ENCODE peak calls at places on chromosomes 2 and 18, in seven cellular contexts. E, P, N, X, V, U and Y are unnamed samples.

GRCh38 chr2:104046466-104046865 is 807.4 kb upstream of the POU3F3 start:
- DNase-seq in E (no peak), P (no peak), N (no peak), X (no peak), V (no peak), U (no peak), Y (no peak)

GRCh38 chr2:33673937-33674336 is 74.8 kb upstream of the FAM98A start:
- DNase-seq in E (peak; percentile 25), P (no peak), N (no peak), X (no peak), V (no peak), U (no peak), Y (no peak)

GRCh38 chr2:33380661-33381183 is 95.7 kb upstream of the RASGRP3 start:
- DNase-seq in E (no peak), P (no peak), N (no peak), X (no peak), V (no peak), U (no peak), Y (no peak)

GRCh38 chr18:67109535-67109934 is 407.0 kb downstream of the DSEL start:
- DNase-seq in E (no peak), P (no peak), N (no peak), X (no peak), V (no peak), U (no peak), Y (no peak)

GRCh38 chr2:180559766-180560165 is 420.6 kb upstream of the UBE2E3 start:
- DNase-seq in E (no peak), P (no peak), N (no peak), X (no peak), V (no peak), U (no peak), Y (no peak)

GRCh38 chr2:62266433-62267038 is 70.6 kb downstream of the B3GNT2 start:
- DNase-seq in E (peak; percentile 76), P (no peak), N (no peak), X (no peak), V (no peak), U (no peak), Y (no peak)

GRCh38 chr2:234806818-234807217 is 145.0 kb upstream of the SH3BP4 start:
- DNase-seq in E (no peak), P (no peak), N (no peak), X (no peak), V (no peak), U (no peak), Y (no peak)

GRCh38 chr2:105330681-105331375 is 1.3 kb upstream of the TGFBRAP1 start:
- DNase-seq in E (no peak), P (no peak), N (no peak), X (no peak), V (peak; percentile 45), U (no peak), Y (no peak)

GRCh38 chr2:12479042-12479601 is 237.6 kb upstream of the TRIB2 start:
- DNase-seq in E (peak; percentile 15), P (no peak), N (no peak), X (no peak), V (no peak), U (no peak), Y (no peak)

GRCh38 chr2:65351234-65351947 is 81.0 kb downstream of the SPRED2 start:
- DNase-seq in E (peak; percentile 54), P (peak; percentile 27), N (no peak), X (no peak), V (peak; percentile 28), U (no peak), Y (no peak)

GRCh38 chr2:56230171-56230570 is 46.4 kb downstream of the CCDC85A start:
- DNase-seq in E (peak; percentile 0), P (no peak), N (no peak), X (no peak), V (no peak), U (no peak), Y (no peak)

GRCh38 chr2:1548910-1549673 is 135.8 kb downstream of the TPO start:
- DNase-seq in E (peak; percentile 16), P (no peak), N (no peak), X (no peak), V (no peak), U (peak; percentile 53), Y (no peak)

GRCh38 chr2:171957061-171957460 is 34.8 kb downstream of the HAT1 start:
- DNase-seq in E (no peak), P (peak; percentile 38), N (no peak), X (no peak), V (peak; percentile 15), U (no peak), Y (no peak)
- TF ChIP-seq CTCF in E (no peak), P (peak; percentile 5), N (no peak), X (no peak), V (no peak), U (no peak), Y (no peak)

GRCh38 chr2:218003265-218003950 is 613 bp upstream of the TNS1 start:
- DNase-seq in E (peak; percentile 55), P (no peak), N (peak; percentile 73), X (peak; percentile 72), V (no peak), U (no peak), Y (peak; percentile 62)
- H3K4me1 ChIP-seq in E (peaks cover 45% of the 10 kb centered on the region), P (peaks cover 4% of the 10 kb centered on the region), N (peaks cover 4% of the 10 kb centered on the region), X (peaks cover 54% of the 10 kb centered on the region), V (no peaks in the 10 kb centered on the region), U (no peaks in the 10 kb centered on the region), Y (peaks cover 49% of the 10 kb centered on the region)

GRCh38 chr18:78566720-78567119 is 412.9 kb upstream of the SALL3 start:
- DNase-seq in E (no peak), P (no peak), N (no peak), X (no peak), V (no peak), U (no peak), Y (no peak)

GRCh38 chr18:78566065-78566464 is 413.6 kb upstream of the SALL3 start:
- DNase-seq in E (no peak), P (no peak), N (no peak), X (no peak), V (no peak), U (no peak), Y (no peak)

GRCh38 chr18:78573773-78574172 is 405.8 kb upstream of the SALL3 start:
- DNase-seq in E (no peak), P (no peak), N (no peak), X (no peak), V (no peak), U (no peak), Y (no peak)

GRCh38 chr18:78571831-78572347 is 407.7 kb upstream of the SALL3 start:
- DNase-seq in E (no peak), P (no peak), N (no peak), X (no peak), V (no peak), U (no peak), Y (no peak)

GRCh38 chr18:78571063-78571785 is 408.4 kb upstream of the SALL3 start:
- DNase-seq in E (no peak), P (no peak), N (no peak), X (no peak), V (no peak), U (no peak), Y (no peak)
- H3K9me3 ChIP-seq in E (peaks cover 40% of the 10 kb centered on the region), P (no peaks in the 10 kb centered on the region), N (peaks cover 3% of the 10 kb centered on the region), X (no peaks in the 10 kb centered on the region), V (no peaks in the 10 kb centered on the region), U (peaks cover 3% of the 10 kb centered on the region), Y (peaks cover 62% of the 10 kb centered on the region)

GRCh38 chr18:75546964-75547363 is 119.5 kb upstream of the SMIM21 start:
- DNase-seq in E (no peak), P (no peak), N (no peak), X (no peak), V (no peak), U (no peak), Y (no peak)
- TF ChIP-seq CTCF in E (no peak), P (no peak), N (no peak), X (no peak), V (no peak), U (no peak), Y (no peak)

DNA sequence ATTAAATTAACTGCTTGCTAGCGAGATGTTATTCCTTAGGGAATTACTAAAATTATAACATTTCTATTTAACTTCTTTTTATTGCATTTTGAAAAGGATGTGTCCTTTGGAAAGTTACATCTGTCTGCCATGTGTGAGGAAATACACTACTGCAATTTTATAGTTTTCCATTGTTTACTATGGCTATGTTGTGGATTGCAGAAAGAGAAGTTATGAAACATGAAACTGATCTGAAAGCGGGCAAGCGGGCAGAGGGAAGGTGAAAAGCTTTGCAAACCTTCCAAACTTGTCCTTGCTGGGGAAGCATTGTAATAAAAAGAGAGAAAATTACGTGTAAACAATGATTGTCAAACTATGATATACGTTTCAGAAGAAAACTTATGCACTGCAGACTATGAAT is 13.6 kb downstream of the NCKAP1 start:
- DNase-seq in E (peak; percentile 35), P (no peak), N (no peak), X (no peak), V (no peak), U (no peak), Y (no peak)
- H3K4me1 ChIP-seq in E (peaks cover 6% of the 10 kb centered on the region), P (peaks cover 39% of the 10 kb centered on the region), N (peaks cover 18% of the 10 kb centered on the region), X (peaks cover 34% of the 10 kb centered on the region), V (peaks cover 9% of the 10 kb centered on the region), U (no peaks in the 10 kb centered on the region), Y (peaks cover 99% of the 10 kb centered on the region)

DNA sequence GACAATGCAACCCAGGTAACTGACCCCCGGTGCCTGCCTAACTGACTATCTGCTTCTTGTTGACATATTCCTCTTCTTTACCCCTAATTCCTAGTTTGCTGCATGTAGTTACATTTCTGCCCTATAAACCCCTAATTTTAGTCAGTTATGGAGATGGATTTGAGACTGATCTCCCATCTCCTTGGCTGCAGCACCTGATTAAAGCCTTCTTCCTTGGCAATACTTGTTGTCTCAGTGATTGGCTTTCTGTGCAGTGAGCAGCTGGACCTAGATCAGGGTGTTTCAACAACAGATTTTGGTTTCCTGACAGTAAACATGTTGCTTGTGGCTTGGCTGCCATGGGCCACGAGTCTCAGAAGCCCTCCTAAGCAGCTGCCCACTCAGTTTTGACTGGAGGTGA is 105.4 kb downstream of the SP100 start:
- DNase-seq in E (no peak), P (no peak), N (no peak), X (no peak), V (no peak), U (no peak), Y (no peak)
- H3K9me3 ChIP-seq in E (peaks cover 12% of the 10 kb centered on the region), P (no peaks in the 10 kb centered on the region), N (no peaks in the 10 kb centered on the region), X (no peaks in the 10 kb centered on the region), V (peaks cover 2% of the 10 kb centered on the region), U (peaks cover 6% of the 10 kb centered on the region), Y (peaks cover 23% of the 10 kb centered on the region)